ENCODE peak calls at places on chromosomes 2 and 18, in nine cellular contexts. One of them, this sample, is unnamed. For H3K9me2, the result is how much of the 10 kb centered on the place peaks cover.

GRCh38 chr2:232466221-232466620 is 10.3 kb downstream of the ALPI start:
- DNase-seq in MM.1S: no peak
- DNase-seq in GM23338: no peak
- DNase-seq in OCI-LY7: peak
- DNase-seq in GM23248: no peak
- DNase-seq in HCT116: no peak
- DNase-seq in PC-3: no peak
- DNase-seq in PC-9: no peak
- DNase-seq in hepatocyte: no peak
- DNase-seq in this sample: no peak

GRCh38 chr2:19673213-19673791 is 228.5 kb downstream of the TTC32 start:
- DNase-seq in GM23248: peak
- DNase-seq in PC-3: peak
- DNase-seq in MM.1S: no peak
- DNase-seq in PC-9: peak
- DNase-seq in GM23338: no peak
- DNase-seq in OCI-LY7: no peak
- DNase-seq in hepatocyte: peak
- DNase-seq in HCT116: no peak
- DNase-seq in this sample: no peak

GRCh38 chr2:28394331-28394877 is 1.7 kb downstream of the FOSL2 start:
- DNase-seq in OCI-LY7: no peak
- DNase-seq in PC-3: peak
- DNase-seq in GM23338: no peak
- DNase-seq in hepatocyte: peak
- DNase-seq in HCT116: no peak
- DNase-seq in PC-9: peak
- DNase-seq in GM23248: peak
- DNase-seq in MM.1S: no peak
- DNase-seq in this sample: no peak

GRCh38 chr2:237353207-237353606 is 60.8 kb downstream of the COL6A3 start:
- DNase-seq in OCI-LY7: no peak
- DNase-seq in hepatocyte: no peak
- DNase-seq in MM.1S: no peak
- DNase-seq in GM23248: no peak
- DNase-seq in HCT116: no peak
- DNase-seq in PC-9: no peak
- DNase-seq in GM23338: peak
- DNase-seq in PC-3: no peak
- DNase-seq in this sample: no peak

GRCh38 chr2:88281302-88282217 is 111.4 kb downstream of the THNSL2 start:
- DNase-seq in PC-3: no peak
- DNase-seq in MM.1S: peak
- DNase-seq in hepatocyte: peak
- DNase-seq in GM23248: no peak
- DNase-seq in OCI-LY7: no peak
- DNase-seq in GM23338: no peak
- DNase-seq in PC-9: no peak
- DNase-seq in HCT116: no peak
- DNase-seq in this sample: no peak

GRCh38 chr2:216477283-216478035 is 21.2 kb upstream of the RPL37A start:
- DNase-seq in hepatocyte: no peak
- DNase-seq in GM23338: no peak
- DNase-seq in GM23248: peak
- DNase-seq in OCI-LY7: no peak
- DNase-seq in PC-3: no peak
- DNase-seq in PC-9: no peak
- DNase-seq in HCT116: no peak
- DNase-seq in MM.1S: no peak
- DNase-seq in this sample: no peak

GRCh38 chr2:119549236-119549635 is 5.0 kb downstream of the CFAP221 start:
- DNase-seq in GM23248: peak
- DNase-seq in OCI-LY7: no peak
- DNase-seq in MM.1S: no peak
- DNase-seq in PC-3: peak
- DNase-seq in PC-9: no peak
- DNase-seq in GM23338: no peak
- DNase-seq in hepatocyte: peak
- DNase-seq in HCT116: no peak
- DNase-seq in this sample: no peak

GRCh38 chr18:58205087-58205779 is 161.2 kb downstream of the NEDD4L start:
- DNase-seq in GM23338: no peak
- DNase-seq in MM.1S: no peak
- DNase-seq in hepatocyte: no peak
- DNase-seq in PC-9: no peak
- DNase-seq in HCT116: no peak
- DNase-seq in OCI-LY7: no peak
- DNase-seq in PC-3: no peak
- DNase-seq in GM23248: peak
- DNase-seq in this sample: no peak

GRCh38 chr2:109349555-109350430 is 220.8 kb downstream of the SH3RF3 start:
- DNase-seq in MM.1S: no peak
- DNase-seq in GM23338: peak
- DNase-seq in PC-3: no peak
- DNase-seq in PC-9: no peak
- DNase-seq in hepatocyte: no peak
- DNase-seq in OCI-LY7: no peak
- DNase-seq in GM23248: no peak
- DNase-seq in HCT116: no peak
- DNase-seq in this sample: no peak

GRCh38 chr2:38474833-38475566 is 97.9 kb upstream of the ATL2 start:
- DNase-seq in MM.1S: no peak
- DNase-seq in HCT116: no peak
- DNase-seq in hepatocyte: no peak
- DNase-seq in PC-9: no peak
- DNase-seq in PC-3: no peak
- DNase-seq in GM23338: no peak
- DNase-seq in OCI-LY7: no peak
- DNase-seq in GM23248: no peak
- DNase-seq in this sample: no peak

GRCh38 chr2:70888389-70888924 is 47.2 kb upstream of the ATP6V1B1 start:
- DNase-seq in HCT116: no peak
- DNase-seq in OCI-LY7: no peak
- DNase-seq in GM23338: peak
- DNase-seq in GM23248: no peak
- DNase-seq in PC-9: no peak
- DNase-seq in hepatocyte: no peak
- DNase-seq in PC-3: no peak
- DNase-seq in MM.1S: no peak
- DNase-seq in this sample: no peak

DNA sequence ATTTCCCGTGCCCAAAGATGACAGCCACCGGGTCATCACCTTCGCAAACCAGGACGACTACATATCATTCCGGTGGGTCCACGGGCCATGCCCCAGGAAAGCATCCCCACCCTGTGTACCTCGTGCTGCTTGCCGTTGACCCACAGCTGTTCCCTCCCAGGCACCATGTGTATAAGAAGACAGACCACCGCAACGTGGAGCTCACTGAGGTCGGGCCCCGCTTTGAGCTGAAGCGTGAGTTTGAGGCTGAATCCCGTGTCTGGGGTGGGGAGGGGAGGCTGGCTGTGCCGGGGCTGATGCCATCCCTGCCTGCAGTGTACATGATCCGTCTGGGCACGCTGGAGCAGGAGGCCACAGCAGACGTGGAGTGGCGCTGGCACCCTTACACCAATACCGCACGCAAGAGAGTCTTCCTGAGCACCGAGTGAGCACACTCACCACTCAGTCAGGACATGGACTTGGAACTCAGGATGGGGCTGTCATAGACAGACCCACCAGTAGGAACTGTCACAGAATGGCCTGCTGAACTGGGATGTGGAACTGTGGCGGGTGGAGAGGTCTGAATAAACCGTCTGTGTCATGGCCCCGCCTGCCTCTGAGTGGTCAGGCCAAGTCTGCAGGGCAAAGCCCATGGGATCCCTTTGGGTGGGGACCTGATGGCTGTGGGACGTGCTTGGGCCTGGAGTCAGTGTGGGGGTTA is 3.5 kb downstream of the IMP4 start:
- DNase-seq in PC-3: no peak
- DNase-seq in HCT116: no peak
- DNase-seq in hepatocyte: no peak
- DNase-seq in PC-9: no peak
- DNase-seq in MM.1S: no peak
- DNase-seq in GM23248: no peak
- DNase-seq in GM23338: no peak
- DNase-seq in OCI-LY7: no peak
- DNase-seq in this sample: no peak
- H3K4me2 ChIP-seq in PC-3: no peak
- H3K4me2 ChIP-seq in HCT116: no peak
- H3K4me2 ChIP-seq in hepatocyte: no peak
- H3K4me2 ChIP-seq in PC-9: no peak
- H3K4me2 ChIP-seq in MM.1S: no peak
- H3K4me2 ChIP-seq in GM23248: no peak
- H3K4me2 ChIP-seq in GM23338: no peak
- H3K4me2 ChIP-seq in OCI-LY7: peak
- H3K4me2 ChIP-seq in this sample: peak

GRCh38 chr18:73791081-73791480 is 356.6 kb downstream of the FBXO15 start:
- DNase-seq in MM.1S: no peak
- DNase-seq in hepatocyte: no peak
- DNase-seq in PC-3: no peak
- DNase-seq in OCI-LY7: no peak
- DNase-seq in PC-9: no peak
- DNase-seq in GM23338: no peak
- DNase-seq in GM23248: peak
- DNase-seq in HCT116: no peak
- DNase-seq in this sample: no peak
- H3K9me2 ChIP-seq in MM.1S: under half
- H3K9me2 ChIP-seq in hepatocyte: under half
- H3K9me2 ChIP-seq in PC-3: under half
- H3K9me2 ChIP-seq in OCI-LY7: under half
- H3K9me2 ChIP-seq in PC-9: under half
- H3K9me2 ChIP-seq in GM23338: under half
- H3K9me2 ChIP-seq in GM23248: under half
- H3K9me2 ChIP-seq in HCT116: under half
- H3K9me2 ChIP-seq in this sample: under half

DNA sequence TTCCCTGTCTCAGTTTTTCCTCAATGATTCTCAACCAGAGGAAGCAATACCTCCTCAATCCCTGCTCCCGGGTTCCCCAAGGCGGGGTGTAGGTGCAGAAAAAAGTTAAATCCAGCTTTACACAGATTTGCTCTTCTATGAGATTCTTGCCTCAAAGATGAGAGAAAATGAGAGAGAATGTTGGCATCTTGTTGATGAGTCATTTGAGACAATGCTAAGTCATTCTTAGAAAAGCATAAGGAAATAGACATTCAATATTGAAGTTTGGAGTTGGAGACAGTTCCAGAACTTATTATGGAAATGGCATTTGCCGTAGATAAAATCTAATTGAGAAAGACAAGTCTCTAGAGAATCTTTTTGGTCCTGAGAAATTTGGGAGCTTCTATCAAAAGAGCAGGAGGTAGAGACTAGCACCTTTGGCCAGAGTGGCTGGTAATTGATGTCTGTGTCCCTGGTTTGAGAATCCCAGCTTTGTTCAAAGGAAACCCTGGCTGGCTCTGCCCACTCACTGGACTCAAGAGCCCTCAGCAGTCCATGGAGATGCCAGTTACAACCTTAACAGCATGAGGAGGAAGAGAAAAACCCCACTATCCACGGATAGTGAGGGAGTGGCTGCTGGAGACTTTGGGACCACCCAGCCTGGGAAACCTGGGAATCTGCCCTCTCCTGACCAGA is 181.2 kb downstream of the FAM124B start:
- DNase-seq in OCI-LY7: no peak
- DNase-seq in MM.1S: no peak
- DNase-seq in PC-3: peak
- DNase-seq in PC-9: peak
- DNase-seq in HCT116: no peak
- DNase-seq in GM23338: no peak
- DNase-seq in hepatocyte: no peak
- DNase-seq in GM23248: peak
- DNase-seq in this sample: no peak
- H3K4me2 ChIP-seq in OCI-LY7: no peak
- H3K4me2 ChIP-seq in MM.1S: no peak
- H3K4me2 ChIP-seq in PC-3: peak
- H3K4me2 ChIP-seq in PC-9: peak
- H3K4me2 ChIP-seq in HCT116: no peak
- H3K4me2 ChIP-seq in GM23338: peak
- H3K4me2 ChIP-seq in hepatocyte: no peak
- H3K4me2 ChIP-seq in GM23248: peak
- H3K4me2 ChIP-seq in this sample: no peak

DNA sequence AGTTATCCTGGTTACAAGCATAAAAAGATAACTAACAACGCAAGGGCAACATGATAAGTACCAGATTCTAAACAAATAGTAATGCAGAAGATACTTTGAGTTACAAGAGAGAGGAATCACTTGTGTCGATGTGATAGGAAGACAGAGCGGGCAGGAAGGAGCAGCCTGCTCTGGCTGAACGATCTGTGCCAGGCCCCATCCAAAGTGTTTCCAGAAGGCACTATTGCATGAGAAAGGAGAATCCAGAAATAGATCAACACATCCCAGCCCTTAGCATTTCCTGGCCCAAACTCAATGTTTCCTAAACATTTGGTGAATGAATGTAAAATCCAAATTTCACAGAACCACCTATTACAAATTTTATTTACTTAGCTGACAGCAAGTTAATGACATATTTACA is 257.2 kb downstream of the TXNL1 start:
- DNase-seq in PC-9: no peak
- DNase-seq in PC-3: no peak
- DNase-seq in GM23248: no peak
- DNase-seq in GM23338: no peak
- DNase-seq in MM.1S: no peak
- DNase-seq in HCT116: no peak
- DNase-seq in OCI-LY7: no peak
- DNase-seq in hepatocyte: no peak
- DNase-seq in this sample: no peak
- H3K9me2 ChIP-seq in PC-9: under half
- H3K9me2 ChIP-seq in PC-3: under half
- H3K9me2 ChIP-seq in GM23248: under half
- H3K9me2 ChIP-seq in GM23338: under half
- H3K9me2 ChIP-seq in MM.1S: under half
- H3K9me2 ChIP-seq in HCT116: under half
- H3K9me2 ChIP-seq in OCI-LY7: under half
- H3K9me2 ChIP-seq in hepatocyte: under half
- H3K9me2 ChIP-seq in this sample: under half

DNA sequence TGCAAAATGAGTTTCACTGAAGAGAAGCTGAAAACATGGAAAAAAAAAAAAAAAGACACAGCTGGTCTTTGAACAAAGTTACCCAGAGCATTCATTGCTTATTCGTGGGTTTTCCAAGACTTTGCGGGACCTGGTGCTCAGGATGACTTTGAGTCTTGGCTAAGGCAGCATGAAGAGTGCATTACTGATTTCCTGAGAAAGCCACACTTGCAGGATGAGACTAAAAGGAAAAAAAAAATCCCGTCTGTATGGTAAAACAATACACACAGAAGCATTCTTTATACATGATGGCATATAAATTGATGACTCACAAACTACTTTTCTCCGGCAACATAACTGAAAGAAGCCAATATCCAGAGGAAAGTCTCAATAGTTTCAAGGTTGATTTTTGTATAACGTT is 195.4 kb downstream of the SPP2 start:
- DNase-seq in PC-3: peak
- DNase-seq in HCT116: no peak
- DNase-seq in OCI-LY7: no peak
- DNase-seq in PC-9: peak
- DNase-seq in MM.1S: no peak
- DNase-seq in GM23338: no peak
- DNase-seq in GM23248: peak
- DNase-seq in hepatocyte: no peak
- DNase-seq in this sample: no peak
- H3K4me2 ChIP-seq in PC-3: peak
- H3K4me2 ChIP-seq in HCT116: peak
- H3K4me2 ChIP-seq in OCI-LY7: no peak
- H3K4me2 ChIP-seq in PC-9: peak
- H3K4me2 ChIP-seq in MM.1S: no peak
- H3K4me2 ChIP-seq in GM23338: no peak
- H3K4me2 ChIP-seq in GM23248: peak
- H3K4me2 ChIP-seq in hepatocyte: no peak
- H3K4me2 ChIP-seq in this sample: no peak

This sample was measured in Karpas-422.